ENCODE peak calls at places on chromosomes 13 and 19, in six cellular contexts. P is astrocyte of the spinal cord, G is brain microvascular endothelial cell, A is A549, U is BJ, X is fibroblast of mammary gland. F is an unnamed sample.

GRCh38 chr19:33638167-33639033 is 16.6 kb downstream of the CHST8 start:
- DNase-seq in X (no peak), A (no peak), U (no peak), G (no peak), P (no peak), F (no peak)

GRCh38 chr19:2555422-2556220 is 79.7 kb downstream of the GADD45B start:
- DNase-seq in A (no peak), U (no peak), P (no peak), X (no peak), G (no peak), F (no peak)

GRCh38 chr13:98041081-98041820 is 87.8 kb downstream of the IPO5 start:
- DNase-seq in G (no peak), P (no peak), A (no peak), U (no peak), X (no peak), F (no peak)

GRCh38 chr13:39777527-39778061 is 122.1 kb downstream of the COG6 start:
- DNase-seq in G (peak), A (peak), U (peak), X (peak), P (peak), F (peak)

GRCh38 chr13:30832845-30833332 is 73.2 kb upstream of the MEDAG start:
- DNase-seq in A (peak), X (no peak), P (peak), U (no peak), G (peak), F (no peak)

GRCh38 chr19:262125-262524 is 29.1 kb downstream of the PLPP2 start:
- DNase-seq in P (no peak), X (no peak), U (no peak), G (no peak), A (no peak), F (no peak)

GRCh38 chr19:55050749-55051532 is 12.0 kb downstream of the RDH13 start:
- DNase-seq in P (no peak), U (no peak), G (no peak), A (no peak), X (no peak), F (no peak)

GRCh38 chr13:35908221-35908620 is 223.0 kb downstream of the DCLK1 start:
- DNase-seq in X (no peak), G (no peak), U (no peak), P (no peak), A (no peak), F (no peak)

GRCh38 chr19:48741222-48741999 is 1.0 kb upstream of the RASIP1 start:
- DNase-seq in G (no peak), A (peak), X (no peak), U (no peak), P (no peak), F (no peak)

GRCh38 chr13:106796280-106797047 is 228.5 kb upstream of the ARGLU1 start:
- DNase-seq in X (no peak), P (no peak), U (no peak), G (no peak), A (no peak), F (no peak)

GRCh38 chr13:111533900-111534645 is 213.6 kb downstream of the TEX29 start:
- DNase-seq in G (no peak), U (no peak), X (no peak), P (no peak), A (no peak), F (no peak)

GRCh38 chr13:81017525-81018152 is 676.7 kb upstream of the SPRY2 start:
- DNase-seq in P (peak), A (peak), X (peak), G (no peak), U (no peak), F (peak)

GRCh38 chr13:76816394-76816793 is 69.8 kb downstream of the KCTD12 start:
- DNase-seq in G (no peak), X (no peak), U (no peak), A (no peak), P (no peak), F (no peak)

GRCh38 chr19:12596927-12597548 is 13.6 kb downstream of the ZNF490 start:
- DNase-seq in G (no peak), X (no peak), P (no peak), A (no peak), U (no peak), F (no peak)

GRCh38 chr13:99990045-99990977 is 8.7 kb downstream of the ZIC2 start:
- DNase-seq in P (peak), A (no peak), X (no peak), G (no peak), U (no peak), F (no peak)

GRCh38 chr13:44810067-44810840 is 179.0 kb downstream of the NUFIP1 start:
- DNase-seq in A (peak), P (peak), X (no peak), U (no peak), G (peak), F (no peak)

GRCh38 chr19:7515091-7515470 is 822 bp upstream of the ZNF358 start:
- DNase-seq in P (no peak), G (no peak), A (no peak), U (no peak), X (no peak), F (no peak)

GRCh38 chr13:111862836-111863815 is 203.8 kb upstream of the SOX1 start:
- DNase-seq in U (no peak), X (no peak), G (no peak), P (no peak), A (no peak), F (no peak)

GRCh38 chr19:12786149-12786870 is 5.0 kb upstream of the JUNB start:
- DNase-seq in A (peak), G (no peak), X (no peak), U (no peak), P (no peak), F (no peak)

GRCh38 chr19:3987619-3988371 is 2.5 kb upstream of the EEF2 start:
- DNase-seq in P (peak), U (no peak), G (peak), X (peak), A (peak), F (peak)

GRCh38 chr19:48636859-48637448 is at the start of gene DBP:
- DNase-seq in U (no peak), A (peak), P (no peak), G (no peak), X (no peak), F (no peak)

GRCh38 chr13:76799696-76800095 is 86.5 kb downstream of the KCTD12 start:
- DNase-seq in X (peak), P (no peak), G (no peak), A (no peak), U (no peak), F (no peak)

GRCh38 chr19:33302974-33303790 is 848 bp upstream of the CEBPA start:
- DNase-seq in X (peak), P (peak), U (no peak), A (peak), G (peak), F (no peak)

GRCh38 chr19:8697671-8698432 is 743 bp downstream of the ACTL9 start:
- DNase-seq in P (no peak), U (no peak), A (no peak), X (no peak), G (no peak), F (no peak)

GRCh38 chr13:109163052-109163413 is 533.6 kb downstream of the MYO16 start:
- DNase-seq in P (no peak), X (no peak), A (no peak), G (no peak), U (no peak), F (no peak)

GRCh38 chr19:44447864-44448674 is at the start of gene ZNF229:
- DNase-seq in X (peak), A (peak), P (peak), G (peak), U (peak), F (peak)

GRCh38 chr13:32883501-32883900 is 132.7 kb upstream of the KL start:
- DNase-seq in P (peak), A (no peak), G (no peak), U (no peak), X (peak), F (no peak)

GRCh38 chr13:49052801-49053200 is 77.1 kb downstream of the FNDC3A start:
- DNase-seq in G (no peak), X (peak), U (no peak), P (no peak), A (peak), F (no peak)

GRCh38 chr19:5290336-5291262 is 50.0 kb downstream of the PTPRS start:
- DNase-seq in U (no peak), A (no peak), P (no peak), G (no peak), X (no peak), F (no peak)

GRCh38 chr19:58399903-58400637 is 4.6 kb downstream of the RNF225 start:
- DNase-seq in A (no peak), U (no peak), P (no peak), G (no peak), X (no peak), F (no peak)

GRCh38 chr13:84088996-84089395 is 206.7 kb upstream of the SLITRK1 start:
- DNase-seq in A (no peak), X (no peak), G (no peak), U (no peak), P (no peak), F (no peak)
- H3K4me3 ChIP-seq in A (no peak), X (no peak), G (no peak), U (no peak), P (no peak), F (no peak)

GRCh38 chr19:17183271-17183757 is 31.8 kb upstream of the USE1 start:
- DNase-seq in U (no peak), P (no peak), X (no peak), A (no peak), G (no peak), F (no peak)
- TF ChIP-seq CTCF in U (no peak), P (no peak), X (no peak), A (no peak), G (no peak), F (no peak)

GRCh38 chr13:25587581-25587980 is 215.8 kb downstream of the ATP8A2 start:
- DNase-seq in U (no peak), X (no peak), G (no peak), A (no peak), P (no peak), F (no peak)
- H3K4me3 ChIP-seq in U (no peak), X (no peak), G (no peak), A (no peak), P (no peak), F (no peak)

GRCh38 chr19:29942404-29943261 is 594 bp downstream of the URI1 start:
- DNase-seq in G (peak), A (no peak), P (peak), X (peak), U (no peak), F (no peak)
- TF ChIP-seq CTCF in G (no peak), A (no peak), P (no peak), X (no peak), U (no peak), F (no peak)

F was measured in HFF-Myc.